ENCODE peak calls at places on chromosomes 1 and 21, in four cellular contexts. One of them, this sample, is unnamed.

GRCh38 chr1:89518116-89518780 is 6.4 kb upstream of the LRRC8B start:
- DNase-seq in tibial artery: no peak
- DNase-seq in OCI-LY7: no peak
- DNase-seq in naive thymus-derived CD4-positive, alpha-beta T cell: no peak
- DNase-seq in this sample: no peak

GRCh38 chr1:67700692-67701410 is 15.8 kb downstream of the GADD45A start:
- DNase-seq in tibial artery: no peak
- DNase-seq in OCI-LY7: peak
- DNase-seq in naive thymus-derived CD4-positive, alpha-beta T cell: no peak
- DNase-seq in this sample: no peak

GRCh38 chr1:214331180-214331579 is 50.2 kb downstream of the SMYD2 start:
- DNase-seq in tibial artery: no peak
- DNase-seq in OCI-LY7: no peak
- DNase-seq in naive thymus-derived CD4-positive, alpha-beta T cell: no peak
- DNase-seq in this sample: no peak

GRCh38 chr1:43565600-43566360 is 35.1 kb downstream of the PTPRF start:
- DNase-seq in tibial artery: peak
- DNase-seq in OCI-LY7: no peak
- DNase-seq in naive thymus-derived CD4-positive, alpha-beta T cell: peak
- DNase-seq in this sample: peak

GRCh38 chr1:155859881-155860841 is 794 bp downstream of the SYT11 start:
- DNase-seq in tibial artery: peak
- DNase-seq in OCI-LY7: peak
- DNase-seq in naive thymus-derived CD4-positive, alpha-beta T cell: no peak
- DNase-seq in this sample: peak

GRCh38 chr21:45945066-45945867 is 36.3 kb upstream of the COL6A1 start:
- DNase-seq in tibial artery: no peak
- DNase-seq in OCI-LY7: no peak
- DNase-seq in naive thymus-derived CD4-positive, alpha-beta T cell: no peak
- DNase-seq in this sample: no peak

GRCh38 chr1:3162483-3162882 is 93.5 kb downstream of the PRDM16 start:
- DNase-seq in tibial artery: no peak
- DNase-seq in OCI-LY7: no peak
- DNase-seq in naive thymus-derived CD4-positive, alpha-beta T cell: no peak
- DNase-seq in this sample: no peak

GRCh38 chr1:228288536-228289238 is 80.8 kb downstream of the OBSCN start:
- DNase-seq in tibial artery: peak
- DNase-seq in OCI-LY7: no peak
- DNase-seq in naive thymus-derived CD4-positive, alpha-beta T cell: no peak
- DNase-seq in this sample: no peak

GRCh38 chr1:174075245-174075692 is 53.1 kb upstream of the RC3H1 start:
- DNase-seq in tibial artery: no peak
- DNase-seq in OCI-LY7: no peak
- DNase-seq in naive thymus-derived CD4-positive, alpha-beta T cell: no peak
- DNase-seq in this sample: no peak

GRCh38 chr1:10969267-10969970 is 43.0 kb upstream of the TARDBP start:
- DNase-seq in tibial artery: no peak
- DNase-seq in OCI-LY7: no peak
- DNase-seq in naive thymus-derived CD4-positive, alpha-beta T cell: no peak
- DNase-seq in this sample: no peak

GRCh38 chr1:6365047-6365446 is 28.5 kb downstream of the ACOT7 start:
- DNase-seq in tibial artery: no peak
- DNase-seq in OCI-LY7: no peak
- DNase-seq in naive thymus-derived CD4-positive, alpha-beta T cell: peak
- DNase-seq in this sample: no peak

GRCh38 chr1:96931136-96931535 is 209.6 kb downstream of the PTBP2 start:
- DNase-seq in tibial artery: no peak
- DNase-seq in OCI-LY7: no peak
- DNase-seq in naive thymus-derived CD4-positive, alpha-beta T cell: no peak
- DNase-seq in this sample: no peak

GRCh38 chr21:31872452-31873274 is at the start of gene HUNK:
- DNase-seq in tibial artery: no peak
- DNase-seq in OCI-LY7: peak
- DNase-seq in naive thymus-derived CD4-positive, alpha-beta T cell: no peak
- DNase-seq in this sample: no peak

GRCh38 chr1:31836638-31837037 is 20.8 kb upstream of the SPOCD1 start:
- DNase-seq in tibial artery: no peak
- DNase-seq in OCI-LY7: no peak
- DNase-seq in naive thymus-derived CD4-positive, alpha-beta T cell: no peak
- DNase-seq in this sample: no peak

GRCh38 chr1:168520052-168520751 is 23.6 kb downstream of the XCL2 start:
- DNase-seq in tibial artery: no peak
- DNase-seq in OCI-LY7: no peak
- DNase-seq in naive thymus-derived CD4-positive, alpha-beta T cell: no peak
- DNase-seq in this sample: no peak

GRCh38 chr21:46093668-46094400 is 4.1 kb upstream of the COL6A2 start:
- DNase-seq in tibial artery: peak
- DNase-seq in OCI-LY7: no peak
- DNase-seq in naive thymus-derived CD4-positive, alpha-beta T cell: no peak
- DNase-seq in this sample: no peak

GRCh38 chr1:212514056-212514614 is 81.4 kb downstream of the NENF start:
- DNase-seq in tibial artery: peak
- DNase-seq in OCI-LY7: no peak
- DNase-seq in naive thymus-derived CD4-positive, alpha-beta T cell: peak
- DNase-seq in this sample: peak

GRCh38 chr1:235342039-235342438 is 13.7 kb downstream of the GGPS1 start:
- DNase-seq in tibial artery: no peak
- DNase-seq in OCI-LY7: no peak
- DNase-seq in naive thymus-derived CD4-positive, alpha-beta T cell: no peak
- DNase-seq in this sample: no peak
- H3K27ac ChIP-seq in tibial artery: no peak
- H3K27ac ChIP-seq in OCI-LY7: no peak
- H3K27ac ChIP-seq in naive thymus-derived CD4-positive, alpha-beta T cell: peak
- H3K27ac ChIP-seq in this sample: no peak

GRCh38 chr1:200034821-200035396 is 7.4 kb downstream of the NR5A2 start:
- DNase-seq in tibial artery: no peak
- DNase-seq in OCI-LY7: no peak
- DNase-seq in naive thymus-derived CD4-positive, alpha-beta T cell: no peak
- DNase-seq in this sample: no peak
- H3K4me3 ChIP-seq in tibial artery: peak
- H3K4me3 ChIP-seq in OCI-LY7: no peak
- H3K4me3 ChIP-seq in naive thymus-derived CD4-positive, alpha-beta T cell: no peak
- H3K4me3 ChIP-seq in this sample: no peak

GRCh38 chr1:44730741-44731512 is at the start of gene RNU5D-1:
- DNase-seq in tibial artery: peak
- DNase-seq in OCI-LY7: peak
- DNase-seq in naive thymus-derived CD4-positive, alpha-beta T cell: peak
- DNase-seq in this sample: peak
- H3K27ac ChIP-seq in tibial artery: peak
- H3K27ac ChIP-seq in OCI-LY7: peak
- H3K27ac ChIP-seq in naive thymus-derived CD4-positive, alpha-beta T cell: peak
- H3K27ac ChIP-seq in this sample: peak

GRCh38 chr1:218294531-218294930 is 9.4 kb downstream of the RRP15 start:
- DNase-seq in tibial artery: no peak
- DNase-seq in OCI-LY7: no peak
- DNase-seq in naive thymus-derived CD4-positive, alpha-beta T cell: no peak
- DNase-seq in this sample: no peak
- H3K4me3 ChIP-seq in tibial artery: no peak
- H3K4me3 ChIP-seq in OCI-LY7: no peak
- H3K4me3 ChIP-seq in naive thymus-derived CD4-positive, alpha-beta T cell: no peak
- H3K4me3 ChIP-seq in this sample: no peak

DNA sequence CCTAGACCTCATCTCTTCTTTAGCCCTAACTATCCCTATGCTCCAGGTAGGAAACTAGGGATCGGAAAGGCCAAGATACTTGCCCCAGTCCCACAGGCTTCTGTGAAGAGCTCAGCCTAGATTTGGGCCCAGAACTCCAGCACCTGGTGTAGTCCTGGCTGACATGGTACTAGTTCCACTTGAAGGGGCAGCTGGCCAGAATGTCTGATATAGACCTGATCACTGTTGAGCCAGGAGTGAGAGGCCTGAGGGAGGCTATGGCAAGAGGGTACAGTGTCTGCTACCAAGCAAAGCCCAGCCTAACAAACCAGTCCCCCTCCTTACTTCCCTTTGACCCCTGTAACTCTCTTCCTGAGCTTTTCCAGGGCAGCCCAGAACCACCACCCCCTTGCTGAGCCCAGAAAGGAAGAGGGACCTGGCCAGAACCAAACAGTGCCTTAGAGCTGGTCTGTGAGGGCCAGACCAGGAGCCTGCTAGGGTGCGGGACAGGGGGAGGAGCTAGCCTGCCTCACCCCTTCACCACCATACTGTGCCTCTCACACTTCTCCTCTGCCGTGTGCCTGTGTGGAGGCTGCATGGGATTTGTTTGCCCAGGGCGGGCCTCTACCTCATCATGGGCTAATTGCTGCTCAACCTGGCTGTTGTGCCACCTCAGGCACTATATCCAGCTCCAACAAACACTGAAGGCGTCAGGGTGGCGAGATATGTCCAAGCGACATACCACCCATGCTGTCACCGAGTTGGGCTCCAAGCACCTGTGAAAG is 10.9 kb downstream of the POMGNT1 start:
- DNase-seq in tibial artery: no peak
- DNase-seq in OCI-LY7: no peak
- DNase-seq in naive thymus-derived CD4-positive, alpha-beta T cell: no peak
- DNase-seq in this sample: no peak
- H3K27ac ChIP-seq in tibial artery: no peak
- H3K27ac ChIP-seq in OCI-LY7: no peak
- H3K27ac ChIP-seq in naive thymus-derived CD4-positive, alpha-beta T cell: no peak
- H3K27ac ChIP-seq in this sample: no peak

GRCh38 chr21:16291296-16291695 is 561.5 kb downstream of the USP25 start:
- DNase-seq in tibial artery: no peak
- DNase-seq in OCI-LY7: no peak
- DNase-seq in naive thymus-derived CD4-positive, alpha-beta T cell: no peak
- DNase-seq in this sample: no peak
- H3K4me3 ChIP-seq in tibial artery: no peak
- H3K4me3 ChIP-seq in OCI-LY7: no peak
- H3K4me3 ChIP-seq in naive thymus-derived CD4-positive, alpha-beta T cell: no peak
- H3K4me3 ChIP-seq in this sample: no peak

GRCh38 chr1:77313491-77313890 is 31.7 kb downstream of the AK5 start:
- DNase-seq in tibial artery: no peak
- DNase-seq in OCI-LY7: peak
- DNase-seq in naive thymus-derived CD4-positive, alpha-beta T cell: peak
- DNase-seq in this sample: peak

GRCh38 chr1:77303387-77303786 is 21.6 kb downstream of the AK5 start:
- DNase-seq in tibial artery: no peak
- DNase-seq in OCI-LY7: no peak
- DNase-seq in naive thymus-derived CD4-positive, alpha-beta T cell: peak
- DNase-seq in this sample: no peak

GRCh38 chr1:77308889-77309621 is 27.2 kb downstream of the AK5 start:
- DNase-seq in tibial artery: no peak
- DNase-seq in OCI-LY7: peak
- DNase-seq in naive thymus-derived CD4-positive, alpha-beta T cell: peak
- DNase-seq in this sample: no peak
- H3K27ac ChIP-seq in tibial artery: no peak
- H3K27ac ChIP-seq in OCI-LY7: no peak
- H3K27ac ChIP-seq in naive thymus-derived CD4-positive, alpha-beta T cell: peak
- H3K27ac ChIP-seq in this sample: no peak

GRCh38 chr1:230643887-230644286 is 1.6 kb downstream of the COG2 start:
- DNase-seq in tibial artery: no peak
- DNase-seq in OCI-LY7: peak
- DNase-seq in naive thymus-derived CD4-positive, alpha-beta T cell: no peak
- DNase-seq in this sample: no peak
- H3K4me3 ChIP-seq in tibial artery: peak
- H3K4me3 ChIP-seq in OCI-LY7: peak
- H3K4me3 ChIP-seq in naive thymus-derived CD4-positive, alpha-beta T cell: peak
- H3K4me3 ChIP-seq in this sample: no peak

GRCh38 chr1:70477090-70477489 is 66.0 kb downstream of the CTH start:
- DNase-seq in tibial artery: no peak
- DNase-seq in OCI-LY7: no peak
- DNase-seq in naive thymus-derived CD4-positive, alpha-beta T cell: no peak
- DNase-seq in this sample: no peak

GRCh38 chr1:70475023-70475422 is 64.0 kb downstream of the CTH start:
- DNase-seq in tibial artery: no peak
- DNase-seq in OCI-LY7: no peak
- DNase-seq in naive thymus-derived CD4-positive, alpha-beta T cell: no peak
- DNase-seq in this sample: no peak
- H3K27ac ChIP-seq in tibial artery: no peak
- H3K27ac ChIP-seq in OCI-LY7: no peak
- H3K27ac ChIP-seq in naive thymus-derived CD4-positive, alpha-beta T cell: no peak
- H3K27ac ChIP-seq in this sample: no peak

GRCh38 chr1:234980657-234981396 is 147.8 kb downstream of the TOMM20 start:
- DNase-seq in tibial artery: peak
- DNase-seq in OCI-LY7: peak
- DNase-seq in naive thymus-derived CD4-positive, alpha-beta T cell: no peak
- DNase-seq in this sample: peak
- H3K4me3 ChIP-seq in tibial artery: peak
- H3K4me3 ChIP-seq in OCI-LY7: no peak
- H3K4me3 ChIP-seq in naive thymus-derived CD4-positive, alpha-beta T cell: no peak
- H3K4me3 ChIP-seq in this sample: peak

This sample was measured in HL-60.